ENCODE peak calls at places on chromosomes 4 and X, in five cellular contexts. W is osteoblast, H is heart left ventricle, D is HepG2, C is SJSA1. R is an unnamed sample.

GRCh38 chr4:62209757-62210156 is 1009.6 kb downstream of the ADGRL3 start:
- DNase-seq in W (no peak), C (no peak), D (no peak), H (no peak), R (no peak)

GRCh38 chrX:12922600-12922919 is 16.1 kb downstream of the TLR8 start:
- DNase-seq in D (no peak), H (no peak), W (no peak), C (no peak), R (no peak)

GRCh38 chr4:94925764-94926347 is 168.1 kb downstream of the BMPR1B start:
- DNase-seq in H (no peak), D (no peak), C (no peak), W (no peak), R (no peak)

GRCh38 chrX:11412715-11413623 is 119.8 kb downstream of the AMELX start:
- DNase-seq in H (no peak), D (no peak), W (no peak), C (no peak), R (no peak)

GRCh38 chrX:108165349-108166111 is 74.0 kb downstream of the ATG4A start:
- DNase-seq in W (no peak), C (no peak), D (peak; percentile 33), H (no peak), R (no peak)

GRCh38 chr4:160611181-160611580 is 1508.3 kb downstream of the RAPGEF2 start:
- DNase-seq in H (no peak), D (no peak), C (no peak), W (no peak), R (no peak)

GRCh38 chrX:12814434-12814833 is 23.2 kb downstream of the PRPS2 start:
- DNase-seq in H (no peak), D (peak; percentile 29), W (no peak), C (no peak), R (no peak)

GRCh38 chrX:155028192-155028591 is 1.5 kb downstream of the FUNDC2 start:
- DNase-seq in C (no peak), D (no peak), H (no peak), W (no peak), R (no peak)

GRCh38 chrX:47687249-47687648 is 28.3 kb upstream of the UXT start:
- DNase-seq in C (no peak), H (no peak), W (no peak), D (no peak), R (no peak)

GRCh38 chrX:88355252-88355651 is 391.8 kb upstream of the CPXCR1 start:
- DNase-seq in D (peak; percentile 35), C (no peak), H (no peak), W (no peak), R (no peak)

GRCh38 chrX:7068939-7069367 is 78.6 kb upstream of the STS start:
- DNase-seq in W (no peak), D (no peak), C (peak; percentile 41), H (no peak), R (no peak)

GRCh38 chrX:2820131-2820771 is 8.5 kb upstream of the GYG2 start:
- DNase-seq in D (no peak), C (no peak), H (no peak), W (no peak), R (no peak)

GRCh38 chr4:122963222-122963621 is 40.8 kb upstream of the NUDT6 start:
- DNase-seq in W (no peak), H (no peak), D (no peak), C (no peak), R (no peak)

GRCh38 chr4:52103314-52103713 is 52.2 kb downstream of the SPATA18 start:
- DNase-seq in C (no peak), D (no peak), H (no peak), W (no peak), R (no peak)

GRCh38 chr4:121822796-121823504 is 733 bp downstream of the CCNA2 start:
- DNase-seq in C (peak; percentile 67), D (peak; percentile 64), W (peak; percentile 52), H (no peak), R (no peak)

GRCh38 chr4:44806076-44806475 is 79.7 kb upstream of the GNPDA2 start:
- DNase-seq in D (no peak), W (no peak), C (no peak), H (no peak), R (no peak)

GRCh38 chr4:76830612-76831474 is 67.1 kb downstream of the SOWAHB start:
- DNase-seq in C (peak; percentile 83), D (peak; percentile 94), H (peak; percentile 45), W (peak; percentile 38), R (no peak)

GRCh38 chr4:8051644-8052043 is 107.0 kb downstream of the ABLIM2 start:
- DNase-seq in W (no peak), H (no peak), D (no peak), C (no peak), R (no peak)

GRCh38 chr4:120082286-120082685 is 15.6 kb upstream of the MAD2L1 start:
- DNase-seq in H (no peak), W (no peak), C (no peak), D (no peak), R (no peak)

GRCh38 chr4:103204114-103204513 is 6.0 kb upstream of the CENPE start:
- DNase-seq in D (peak; percentile 13), C (no peak), H (no peak), W (no peak), R (no peak)

GRCh38 chr4:178752954-178753525 is 1310.8 kb upstream of the AGA start:
- DNase-seq in C (no peak), D (no peak), H (no peak), W (no peak), R (no peak)

GRCh38 chr4:185865901-185866328 is 53.9 kb upstream of the SORBS2 start:
- DNase-seq in C (no peak), H (no peak), W (no peak), D (no peak), R (no peak)

GRCh38 chrX:30748337-30748960 is 95.2 kb downstream of the GK start:
- DNase-seq in C (no peak), D (peak; percentile 50), W (no peak), H (no peak), R (no peak)

DNA sequence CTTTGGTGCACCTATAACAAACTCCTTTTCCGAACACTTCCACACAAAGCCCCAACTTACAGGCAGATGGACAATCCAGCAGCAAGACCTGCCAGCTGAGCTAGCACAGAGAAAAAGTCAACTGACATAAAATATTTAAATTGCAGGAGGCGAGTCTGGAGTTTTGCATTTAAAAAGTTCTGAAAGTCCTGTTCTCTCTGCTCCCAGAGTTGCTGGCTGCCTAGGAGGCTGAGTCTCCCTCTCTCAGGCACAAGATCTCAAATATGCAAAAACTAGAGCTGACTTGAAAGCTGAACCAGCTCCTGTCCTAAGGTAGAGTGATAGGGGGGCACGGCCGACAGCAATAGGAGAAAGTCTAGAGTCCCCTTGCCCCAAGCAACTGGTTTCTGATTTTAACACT is 1.1 kb downstream of the LDB2 start:
- DNase-seq in D (no peak), H (no peak), C (no peak), W (no peak), R (no peak)
- H3K27ac ChIP-seq in D (no peak overlapping the region), H (peak overlapping the region; percentile 83), C (peak overlapping the region; percentile 20), W (peak overlapping the region; percentile 78), R (no peak overlapping the region)

GRCh38 chr4:173526034-173526482 is 4.0 kb downstream of the HAND2 start:
- DNase-seq in W (peak; percentile 76), D (no peak), H (no peak), C (no peak), R (no peak)
- H3K27ac ChIP-seq in W (no peak overlapping the region), D (no peak overlapping the region), H (peak overlapping the region; percentile 94), C (no peak overlapping the region), R (no peak overlapping the region)

GRCh38 chr4:142818476-142818875 is 27.6 kb downstream of the INPP4B start:
- DNase-seq in H (no peak), D (no peak), W (no peak), C (no peak), R (no peak)
- H3K27ac ChIP-seq in H (no peak overlapping the region), D (no peak overlapping the region), W (peak overlapping the region; percentile 89), C (no peak overlapping the region), R (no peak overlapping the region)

DNA sequence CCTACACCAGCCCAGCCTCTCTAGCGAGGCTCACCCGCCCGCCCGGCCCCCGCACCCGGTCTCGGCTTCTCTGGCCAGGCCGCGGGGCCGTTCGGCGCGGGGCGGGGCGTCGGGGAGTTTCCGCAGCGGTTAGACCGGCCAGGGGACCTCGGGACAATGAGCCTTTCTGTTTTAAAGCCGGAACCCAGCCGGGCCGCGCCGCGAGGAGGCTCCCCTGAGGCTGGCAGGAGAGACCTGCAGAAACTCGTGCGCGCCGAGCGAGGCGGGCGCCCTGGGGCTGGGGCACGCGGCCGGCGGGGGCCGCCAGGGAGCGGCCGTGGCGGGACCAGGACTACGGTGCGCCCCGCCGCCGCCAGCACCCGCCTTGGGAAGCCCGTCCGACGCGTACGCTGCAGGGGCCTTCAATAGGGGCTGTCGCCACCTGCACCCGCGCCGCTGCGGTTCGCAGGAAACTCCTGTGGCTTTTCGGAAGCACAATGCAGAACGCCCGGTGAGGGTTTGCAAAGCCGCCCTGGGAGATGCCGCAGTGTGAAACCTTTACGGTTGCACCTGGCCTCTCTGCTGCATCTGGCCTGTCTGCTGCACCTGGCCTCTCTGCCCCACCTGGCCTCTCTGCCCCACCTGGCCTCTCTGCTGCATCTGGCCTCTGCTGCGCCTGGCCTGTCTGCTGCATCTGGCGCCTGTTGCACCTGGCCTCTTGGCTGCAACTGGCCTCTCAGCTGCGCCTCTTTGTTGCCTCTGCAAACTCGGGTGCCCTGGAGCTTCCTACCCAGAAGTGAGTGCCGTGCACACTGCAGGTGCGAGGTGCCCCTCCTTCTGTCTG is 63.9 kb downstream of the TRAPPC11 start:
- DNase-seq in H (peak; percentile 72), C (no peak), W (peak; percentile 92), D (no peak), R (no peak)
- H3K27ac ChIP-seq in H (peak overlapping the region; percentile 71), C (no peak overlapping the region), W (no peak overlapping the region), D (peak overlapping the region; percentile 70), R (no peak overlapping the region)

DNA sequence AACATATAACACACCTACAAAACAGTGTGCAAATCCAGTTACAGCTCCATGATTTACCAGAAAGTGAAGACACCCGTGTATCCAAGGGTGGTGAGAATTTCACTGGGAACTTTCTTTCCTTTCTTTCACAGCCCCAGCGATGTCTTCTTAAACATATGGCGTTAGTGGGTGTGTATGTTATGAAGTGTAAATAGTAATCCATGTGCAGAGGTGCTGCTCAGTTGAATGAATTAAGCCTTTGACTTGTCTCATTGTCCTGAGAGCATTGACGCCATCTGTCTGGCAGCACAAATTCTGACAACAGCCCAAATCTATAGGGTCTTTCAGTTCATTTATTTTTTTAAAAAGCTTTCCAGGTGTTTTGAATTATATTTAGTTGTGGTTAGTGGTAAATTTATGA is 69.3 kb downstream of the CLCN5 start:
- DNase-seq in D (no peak), C (no peak), W (no peak), H (no peak), R (no peak)
- H3K27ac ChIP-seq in D (no peak overlapping the region), C (no peak overlapping the region), W (no peak overlapping the region), H (no peak overlapping the region), R (no peak overlapping the region)

GRCh38 chrX:103151799-103152198 is 58.9 kb upstream of the NXF3 start:
- DNase-seq in D (no peak), C (no peak), W (no peak), H (no peak), R (no peak)
- H3K27ac ChIP-seq in D (no peak overlapping the region), C (no peak overlapping the region), W (peak overlapping the region; percentile 57), H (no peak overlapping the region), R (no peak overlapping the region)